ENCODE peak calls at places on chromosomes 13 and 19, in four cellular contexts. B is stimulated activated CD8-positive, alpha-beta memory T cell treated with anti-CD3 and anti-CD28 coated beads, Interleukin-2, amount 100 ng/mL, for 48 hours; U is skeletal muscle cell; Y is AML-193. H is an unnamed sample.

GRCh38 chr19:16957855-16958254 is 68.8 kb downstream of the CPAMD8 start:
- DNase-seq in Y (no peak), B (no peak), U (no peak), H (no peak)

GRCh38 chr13:37175996-37176395 is 70.5 kb upstream of the CSNK1A1L start:
- DNase-seq in B (no peak), Y (peak), U (peak), H (no peak)

GRCh38 chr13:77056382-77056781 is 29.4 kb upstream of the FBXL3 start:
- DNase-seq in U (no peak), Y (no peak), B (no peak), H (peak)

GRCh38 chr13:46010148-46010547 is 42.4 kb downstream of the ZC3H13 start:
- DNase-seq in Y (peak), U (no peak), B (no peak), H (no peak)

GRCh38 chr13:98377635-98378378 is 199.1 kb downstream of the STK24 start:
- DNase-seq in B (no peak), U (no peak), Y (no peak), H (no peak)

GRCh38 chr13:77300176-77301141 is 26.4 kb downstream of the MYCBP2 start:
- DNase-seq in U (peak), Y (peak), B (no peak), H (no peak)

GRCh38 chr19:58181902-58182576 is 822 bp upstream of the ZNF274 start:
- DNase-seq in Y (peak), B (peak), U (no peak), H (no peak)

GRCh38 chr13:100721885-100722512 is 47.4 kb upstream of the TMTC4 start:
- DNase-seq in Y (peak), B (peak), U (peak), H (peak)

GRCh38 chr19:38079926-38080380 is 144.1 kb downstream of the DPF1 start:
- DNase-seq in B (no peak), U (peak), Y (no peak), H (peak)

GRCh38 chr19:898663-899062 is 5.4 kb downstream of the RNU6-9 start:
- DNase-seq in Y (no peak), U (no peak), B (no peak), H (no peak)

GRCh38 chr19:19372656-19373416 is 32.6 kb upstream of the GATAD2A start:
- DNase-seq in U (no peak), Y (peak), B (no peak), H (peak)

GRCh38 chr19:2149980-2150793 is 1.2 kb downstream of the AP3D1 start:
- DNase-seq in U (no peak), Y (peak), B (no peak), H (no peak)

GRCh38 chr19:2394054-2394668 is 33.2 kb downstream of the TIMM13 start:
- DNase-seq in B (no peak), Y (peak), U (no peak), H (no peak)

GRCh38 chr13:30193279-30194234 is 113.8 kb downstream of the KATNAL1 start:
- DNase-seq in U (no peak), B (no peak), Y (no peak), H (no peak)

GRCh38 chr13:95704510-95704909 is 27.6 kb downstream of the DNAJC3 start:
- DNase-seq in B (no peak), Y (no peak), U (no peak), H (peak)

GRCh38 chr13:64074989-64075474 is 2659.4 kb upstream of the PCDH20 start:
- DNase-seq in Y (no peak), U (no peak), B (no peak), H (no peak)

GRCh38 chr19:45636275-45636674 is 2.9 kb downstream of the EML2 start:
- DNase-seq in Y (no peak), U (no peak), B (no peak), H (no peak)

GRCh38 chr19:12789098-12789903 is 2.0 kb upstream of the JUNB start:
- DNase-seq in U (no peak), Y (no peak), B (no peak), H (no peak)

GRCh38 chr19:53466726-53467125 is 807 bp upstream of the ZNF813 start:
- DNase-seq in B (no peak), Y (no peak), U (no peak), H (no peak)

GRCh38 chr19:2528543-2529173 is 52.7 kb downstream of the GADD45B start:
- DNase-seq in Y (no peak), B (no peak), U (no peak), H (no peak)

GRCh38 chr19:19329199-19329598 is 8.6 kb downstream of the MAU2 start:
- DNase-seq in U (no peak), B (no peak), Y (peak), H (no peak)

GRCh38 chr19:1087813-1088418 is 7.3 kb downstream of the POLR2E start:
- DNase-seq in Y (peak), U (no peak), B (no peak), H (no peak)

GRCh38 chr19:43731854-43732253 is 16.0 kb downstream of the IRGC start:
- DNase-seq in B (no peak), Y (peak), U (peak), H (no peak)

GRCh38 chr13:51858433-51859247 is 3.1 kb upstream of the CCDC70 start:
- DNase-seq in B (no peak), Y (no peak), U (no peak), H (no peak)

GRCh38 chr19:45276284-45276687 is 25.2 kb downstream of the MARK4 start:
- DNase-seq in B (no peak), U (no peak), Y (no peak), H (peak)

GRCh38 chr13:97274782-97275252 is 52.7 kb downstream of the MBNL2 start:
- DNase-seq in B (no peak), Y (no peak), U (no peak), H (no peak)

GRCh38 chr19:45406957-45407375 is 522 bp downstream of the POLR1G start:
- DNase-seq in Y (no peak), U (no peak), B (no peak), H (no peak)

GRCh38 chr19:40721936-40722661 is 5.2 kb downstream of the ITPKC start:
- DNase-seq in B (no peak), U (no peak), Y (no peak), H (no peak)

GRCh38 chr13:47287291-47287751 is 390.5 kb upstream of the HTR2A start:
- DNase-seq in Y (no peak), U (peak), B (no peak), H (no peak)

GRCh38 chr13:40527914-40528313 is 138.5 kb downstream of the FOXO1 start:
- DNase-seq in B (no peak), U (no peak), Y (no peak), H (no peak)